ENCODE peak calls at places on chromosomes 3 and 15, in five cellular contexts. One of them, this sample, is unnamed.
A peak's percentile ranks its signal among the peaks of the same experiment; 100 is the strongest.

GRCh38 chr15:82021992-82022391 is 23.8 kb downstream of the MEX3B start:
- DNase-seq in tibial nerve: no peak
- DNase-seq in thyroid gland: peak; percentile 8
- DNase-seq in endothelial cell of umbilical vein: no peak
- DNase-seq in thoracic aorta: no peak
- DNase-seq in this sample: peak; percentile 34

GRCh38 chr15:79025201-79025600 is 65.4 kb downstream of the RASGRF1 start:
- DNase-seq in thyroid gland: no peak
- DNase-seq in tibial nerve: no peak
- DNase-seq in endothelial cell of umbilical vein: no peak
- DNase-seq in thoracic aorta: no peak
- DNase-seq in this sample: peak; percentile 14

GRCh38 chr15:60941448-60941847 is 287.7 kb downstream of the RORA start:
- DNase-seq in endothelial cell of umbilical vein: no peak
- DNase-seq in thyroid gland: peak; percentile 16
- DNase-seq in thoracic aorta: no peak
- DNase-seq in tibial nerve: no peak
- DNase-seq in this sample: peak; percentile 6

GRCh38 chr15:71042356-71042922 is 72.8 kb upstream of the THSD4 start:
- DNase-seq in tibial nerve: no peak
- DNase-seq in endothelial cell of umbilical vein: no peak
- DNase-seq in thyroid gland: no peak
- DNase-seq in thoracic aorta: no peak
- DNase-seq in this sample: no peak

GRCh38 chr15:26807517-26808427 is 34.9 kb upstream of the GABRB3 start:
- DNase-seq in thoracic aorta: no peak
- DNase-seq in endothelial cell of umbilical vein: no peak
- DNase-seq in tibial nerve: no peak
- DNase-seq in thyroid gland: peak; percentile 79
- DNase-seq in this sample: no peak

GRCh38 chr3:38038447-38038911 is 529 bp upstream of the DLEC1 start:
- DNase-seq in tibial nerve: no peak
- DNase-seq in endothelial cell of umbilical vein: no peak
- DNase-seq in thyroid gland: no peak
- DNase-seq in thoracic aorta: no peak
- DNase-seq in this sample: no peak

GRCh38 chr3:39501059-39501458 is 33.6 kb downstream of the MOBP start:
- DNase-seq in thyroid gland: no peak
- DNase-seq in tibial nerve: no peak
- DNase-seq in thoracic aorta: no peak
- DNase-seq in endothelial cell of umbilical vein: no peak
- DNase-seq in this sample: no peak

GRCh38 chr3:59985643-59986200 is 935.9 kb upstream of the CFAP20DC start:
- DNase-seq in tibial nerve: no peak
- DNase-seq in endothelial cell of umbilical vein: no peak
- DNase-seq in thyroid gland: no peak
- DNase-seq in thoracic aorta: no peak
- DNase-seq in this sample: no peak

GRCh38 chr3:107598926-107599754 is 76.4 kb downstream of the BBX start:
- DNase-seq in tibial nerve: no peak
- DNase-seq in thyroid gland: peak; percentile 42
- DNase-seq in thoracic aorta: no peak
- DNase-seq in endothelial cell of umbilical vein: peak; percentile 84
- DNase-seq in this sample: peak; percentile 62

GRCh38 chr3:58026598-58026997 is 18.4 kb downstream of the FLNB start:
- DNase-seq in thyroid gland: no peak
- DNase-seq in endothelial cell of umbilical vein: no peak
- DNase-seq in tibial nerve: no peak
- DNase-seq in thoracic aorta: no peak
- DNase-seq in this sample: no peak

GRCh38 chr3:155131104-155131503 is 51.0 kb downstream of the MME start:
- DNase-seq in thoracic aorta: no peak
- DNase-seq in thyroid gland: no peak
- DNase-seq in tibial nerve: no peak
- DNase-seq in endothelial cell of umbilical vein: peak; percentile 21
- DNase-seq in this sample: peak; percentile 67

GRCh38 chr3:140822381-140823047 is 119.1 kb upstream of the SLC25A36 start:
- DNase-seq in thoracic aorta: no peak
- DNase-seq in endothelial cell of umbilical vein: no peak
- DNase-seq in tibial nerve: no peak
- DNase-seq in thyroid gland: no peak
- DNase-seq in this sample: peak; percentile 8

GRCh38 chr3:109339714-109340648 is 2.6 kb upstream of the DPPA4 start:
- DNase-seq in endothelial cell of umbilical vein: no peak
- DNase-seq in tibial nerve: no peak
- DNase-seq in thyroid gland: no peak
- DNase-seq in thoracic aorta: no peak
- DNase-seq in this sample: no peak
- H3K4me3 ChIP-seq in endothelial cell of umbilical vein: no peak overlapping the region
- H3K4me3 ChIP-seq in tibial nerve: no peak overlapping the region
- H3K4me3 ChIP-seq in thyroid gland: no peak overlapping the region
- H3K4me3 ChIP-seq in thoracic aorta: no peak overlapping the region
- H3K4me3 ChIP-seq in this sample: no peak overlapping the region

GRCh38 chr3:151192545-151192944 is 10.5 kb downstream of the GPR171 start:
- DNase-seq in tibial nerve: no peak
- DNase-seq in thoracic aorta: no peak
- DNase-seq in endothelial cell of umbilical vein: no peak
- DNase-seq in thyroid gland: no peak
- DNase-seq in this sample: no peak
- H3K4me1 ChIP-seq in tibial nerve: no peaks in the 10 kb centered on the region
- H3K4me1 ChIP-seq in thoracic aorta: no peaks in the 10 kb centered on the region
- H3K4me1 ChIP-seq in endothelial cell of umbilical vein: no peaks in the 10 kb centered on the region
- H3K4me1 ChIP-seq in thyroid gland: peaks cover 5% of the 10 kb centered on the region
- H3K4me1 ChIP-seq in this sample: no peaks in the 10 kb centered on the region

DNA sequence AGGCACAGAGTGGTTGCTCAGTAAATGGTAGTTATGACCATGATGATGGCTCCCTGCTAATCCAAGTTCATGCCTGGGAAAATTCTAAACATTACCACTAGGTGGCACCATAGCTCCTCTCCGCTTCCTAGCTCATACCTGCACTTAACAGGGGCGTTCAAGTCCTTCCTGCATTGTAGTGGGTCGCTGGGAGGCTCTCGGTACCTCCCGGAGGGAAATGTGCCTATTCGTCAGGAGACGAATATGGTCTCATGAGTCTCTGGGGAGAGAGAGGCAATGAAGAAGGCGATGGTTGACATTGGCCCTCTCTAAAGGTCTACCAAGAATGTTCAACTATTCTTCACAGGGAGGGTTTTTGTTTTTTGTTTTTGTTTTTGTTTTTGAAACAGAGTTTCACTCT is 10.9 kb downstream of the MESP1 start:
- DNase-seq in endothelial cell of umbilical vein: peak; percentile 86
- DNase-seq in thyroid gland: peak; percentile 54
- DNase-seq in thoracic aorta: no peak
- DNase-seq in tibial nerve: no peak
- DNase-seq in this sample: peak; percentile 78
- H3K4me3 ChIP-seq in endothelial cell of umbilical vein: no peak overlapping the region
- H3K4me3 ChIP-seq in thyroid gland: no peak overlapping the region
- H3K4me3 ChIP-seq in thoracic aorta: no peak overlapping the region
- H3K4me3 ChIP-seq in tibial nerve: no peak overlapping the region
- H3K4me3 ChIP-seq in this sample: no peak overlapping the region

GRCh38 chr3:14586611-14587010 is 46.5 kb upstream of the GRIP2 start:
- DNase-seq in thoracic aorta: no peak
- DNase-seq in tibial nerve: no peak
- DNase-seq in endothelial cell of umbilical vein: no peak
- DNase-seq in thyroid gland: no peak
- DNase-seq in this sample: no peak
- H3K4me1 ChIP-seq in thoracic aorta: no peaks in the 10 kb centered on the region
- H3K4me1 ChIP-seq in tibial nerve: no peaks in the 10 kb centered on the region
- H3K4me1 ChIP-seq in endothelial cell of umbilical vein: no peaks in the 10 kb centered on the region
- H3K4me1 ChIP-seq in thyroid gland: no peaks in the 10 kb centered on the region
- H3K4me1 ChIP-seq in this sample: no peaks in the 10 kb centered on the region

DNA sequence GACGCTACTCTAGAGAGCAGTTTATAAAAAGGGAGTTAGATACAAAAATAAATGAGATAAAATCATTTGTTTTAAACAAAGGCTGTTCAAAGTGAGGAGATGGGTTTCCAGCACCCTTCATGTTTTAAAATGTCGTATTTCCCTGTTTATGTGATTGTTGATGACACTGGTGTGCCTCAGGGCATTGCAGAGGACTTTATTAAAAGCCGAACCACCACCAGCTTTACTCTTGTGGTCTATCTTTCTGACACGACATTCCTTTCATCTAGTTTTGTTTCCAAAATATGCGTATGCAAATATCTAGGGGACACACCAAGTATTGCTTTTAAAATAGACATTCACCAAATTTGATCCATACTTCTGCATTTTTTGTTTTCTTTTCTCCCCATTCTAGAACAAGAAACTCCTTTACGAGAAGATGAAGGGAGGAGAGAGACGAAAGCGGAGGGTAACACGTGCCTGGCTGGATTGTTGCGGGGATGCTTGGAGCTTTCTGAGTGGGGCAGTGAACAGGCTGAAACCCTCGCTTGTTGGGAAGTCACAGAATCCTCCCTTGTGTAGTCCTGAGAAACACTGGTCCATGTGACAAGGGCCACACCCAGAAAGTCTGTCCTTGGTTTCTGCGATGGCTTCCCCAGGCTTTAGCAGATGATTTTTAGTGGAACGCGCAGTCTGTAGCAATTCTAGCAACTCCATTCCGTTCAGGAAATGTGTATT is 26.3 kb upstream of the GREM1 start:
- DNase-seq in thyroid gland: no peak
- DNase-seq in thoracic aorta: no peak
- DNase-seq in endothelial cell of umbilical vein: no peak
- DNase-seq in tibial nerve: no peak
- DNase-seq in this sample: no peak
- H3K4me3 ChIP-seq in thyroid gland: no peak overlapping the region
- H3K4me3 ChIP-seq in thoracic aorta: no peak overlapping the region
- H3K4me3 ChIP-seq in endothelial cell of umbilical vein: no peak overlapping the region
- H3K4me3 ChIP-seq in tibial nerve: no peak overlapping the region
- H3K4me3 ChIP-seq in this sample: no peak overlapping the region